ENCODE peak calls at places on chromosomes 7 and 10, in six cellular contexts. Z, I, S, R, F and X are unnamed samples.

GRCh38 chr10:132497788-132498561 is 39.6 kb upstream of the INPP5A start:
- DNase-seq in I (no peak), S (no peak), Z (no peak), R (no peak), F (no peak), X (no peak)

GRCh38 chr7:101782476-101782875 is 35.0 kb upstream of the CUX1 start:
- DNase-seq in S (no peak), F (no peak), I (no peak), R (no peak), Z (no peak), X (no peak)

GRCh38 chr10:17606547-17607040 is 10.6 kb downstream of the HACD1 start:
- DNase-seq in Z (no peak), I (no peak), R (no peak), F (no peak), S (no peak), X (no peak)

GRCh38 chr10:69734416-69734796 is 67.3 kb upstream of the COL13A1 start:
- DNase-seq in S (no peak), Z (no peak), R (no peak), F (no peak), I (no peak), X (no peak)

GRCh38 chr10:21525367-21526183 is at the start of gene SKIDA1:
- DNase-seq in S (peak; percentile 64), Z (peak; percentile 76), R (peak; percentile 97), I (peak; percentile 33), F (peak; percentile 84), X (peak; percentile 92)

GRCh38 chr7:46493196-46493595 is 572.1 kb upstream of the IGFBP3 start:
- DNase-seq in Z (no peak), F (no peak), S (no peak), I (no peak), R (no peak), X (no peak)

GRCh38 chr7:1746491-1746975 is 76.5 kb downstream of the ELFN1 start:
- DNase-seq in Z (no peak), R (no peak), I (no peak), S (no peak), F (no peak), X (no peak)

GRCh38 chr7:105439174-105439893 is 50.6 kb upstream of the SRPK2 start:
- DNase-seq in R (no peak), I (no peak), Z (no peak), F (no peak), S (no peak), X (no peak)

GRCh38 chr10:68103867-68104255 is 5.4 kb upstream of the MYPN start:
- DNase-seq in S (no peak), F (no peak), Z (no peak), R (no peak), I (no peak), X (no peak)

GRCh38 chr7:30057741-30058140 is 29.5 kb downstream of the PLEKHA8 start:
- DNase-seq in S (no peak), I (no peak), F (no peak), R (no peak), Z (no peak), X (no peak)